ENCODE peak calls at places on chromosomes 5 and 9, in four cellular contexts. One of them, this sample, is unnamed.

GRCh38 chr5:62689599-62690368 is 111.2 kb downstream of the LRRC70 start:
- DNase-seq in A172: peak; percentile 7
- DNase-seq in hepatocyte: no peak
- DNase-seq in posterior cingulate gyrus: no peak
- DNase-seq in this sample: peak; percentile 19

GRCh38 chr5:142358648-142359047 is 33.8 kb upstream of the SPRY4 start:
- DNase-seq in A172: no peak
- DNase-seq in hepatocyte: no peak
- DNase-seq in posterior cingulate gyrus: no peak
- DNase-seq in this sample: no peak

GRCh38 chr5:132049559-132049958 is 10.9 kb upstream of the IL3 start:
- DNase-seq in A172: no peak
- DNase-seq in hepatocyte: no peak
- DNase-seq in posterior cingulate gyrus: no peak
- DNase-seq in this sample: peak; percentile 13

GRCh38 chr9:125894566-125894965 is 147.4 kb downstream of the PBX3 start:
- DNase-seq in A172: no peak
- DNase-seq in hepatocyte: no peak
- DNase-seq in posterior cingulate gyrus: no peak
- DNase-seq in this sample: no peak

GRCh38 chr9:34176089-34176488 is 2.8 kb upstream of the UBAP1 start:
- DNase-seq in A172: no peak
- DNase-seq in hepatocyte: no peak
- DNase-seq in posterior cingulate gyrus: no peak
- DNase-seq in this sample: no peak

GRCh38 chr9:84323777-84324317 is 16.7 kb downstream of the SLC28A3 start:
- DNase-seq in A172: no peak
- DNase-seq in hepatocyte: no peak
- DNase-seq in posterior cingulate gyrus: no peak
- DNase-seq in this sample: no peak

GRCh38 chr5:94855543-94855942 is 237.1 kb downstream of the SLF1 start:
- DNase-seq in A172: no peak
- DNase-seq in hepatocyte: no peak
- DNase-seq in posterior cingulate gyrus: no peak
- DNase-seq in this sample: no peak

GRCh38 chr5:37494756-37495155 is 115.6 kb downstream of the WDR70 start:
- DNase-seq in A172: no peak
- DNase-seq in hepatocyte: no peak
- DNase-seq in posterior cingulate gyrus: no peak
- DNase-seq in this sample: no peak

GRCh38 chr5:181173420-181174342 is 26.3 kb downstream of the OR2V2 start:
- DNase-seq in A172: no peak
- DNase-seq in hepatocyte: peak; percentile 52
- DNase-seq in posterior cingulate gyrus: no peak
- DNase-seq in this sample: no peak

GRCh38 chr9:112224401-112225289 is 49.5 kb upstream of the SUSD1 start:
- DNase-seq in A172: peak; percentile 3
- DNase-seq in hepatocyte: no peak
- DNase-seq in posterior cingulate gyrus: no peak
- DNase-seq in this sample: no peak

GRCh38 chr5:127961006-127961763 is 122.4 kb upstream of the SLC12A2 start:
- DNase-seq in A172: no peak
- DNase-seq in hepatocyte: no peak
- DNase-seq in posterior cingulate gyrus: no peak
- DNase-seq in this sample: no peak

GRCh38 chr5:121691478-121691877 is 160.2 kb upstream of the FTMT start:
- DNase-seq in A172: no peak
- DNase-seq in hepatocyte: peak; percentile 75
- DNase-seq in posterior cingulate gyrus: no peak
- DNase-seq in this sample: no peak

GRCh38 chr5:145981612-145982571 is 45.5 kb downstream of the SH3RF2 start:
- DNase-seq in A172: no peak
- DNase-seq in hepatocyte: no peak
- DNase-seq in posterior cingulate gyrus: no peak
- DNase-seq in this sample: no peak

GRCh38 chr9:77212801-77213200 is 35.5 kb downstream of the VPS13A start:
- DNase-seq in A172: no peak
- DNase-seq in hepatocyte: no peak
- DNase-seq in posterior cingulate gyrus: no peak
- DNase-seq in this sample: no peak

GRCh38 chr9:137685035-137685885 is 66.5 kb downstream of the EHMT1 start:
- DNase-seq in A172: no peak
- DNase-seq in hepatocyte: no peak
- DNase-seq in posterior cingulate gyrus: no peak
- DNase-seq in this sample: no peak

GRCh38 chr9:112546149-112547012 is 59.8 kb downstream of the KIAA1958 start:
- DNase-seq in A172: no peak
- DNase-seq in hepatocyte: no peak
- DNase-seq in posterior cingulate gyrus: no peak
- DNase-seq in this sample: no peak

GRCh38 chr5:75340714-75341478 is 3.9 kb downstream of the HMGCR start:
- DNase-seq in A172: no peak
- DNase-seq in hepatocyte: no peak
- DNase-seq in posterior cingulate gyrus: no peak
- DNase-seq in this sample: no peak

GRCh38 chr5:140041099-140041491 is 2.0 kb downstream of the NRG2 start:
- DNase-seq in A172: no peak
- DNase-seq in hepatocyte: no peak
- DNase-seq in posterior cingulate gyrus: no peak
- DNase-seq in this sample: no peak

GRCh38 chr9:124277420-124277819 is 19.7 kb downstream of the NEK6 start:
- DNase-seq in A172: no peak
- DNase-seq in hepatocyte: no peak
- DNase-seq in posterior cingulate gyrus: no peak
- DNase-seq in this sample: no peak

GRCh38 chr9:12629091-12629490 is 64.1 kb upstream of the TYRP1 start:
- DNase-seq in A172: no peak
- DNase-seq in hepatocyte: no peak
- DNase-seq in posterior cingulate gyrus: no peak
- DNase-seq in this sample: no peak

GRCh38 chr5:150485770-150486401 is 22.0 kb upstream of the NDST1 start:
- DNase-seq in A172: no peak
- DNase-seq in hepatocyte: peak; percentile 83
- DNase-seq in posterior cingulate gyrus: peak; percentile 93
- DNase-seq in this sample: peak; percentile 73

GRCh38 chr9:91777437-91777836 is 172.6 kb downstream of the ROR2 start:
- DNase-seq in A172: peak; percentile 20
- DNase-seq in hepatocyte: no peak
- DNase-seq in posterior cingulate gyrus: no peak
- DNase-seq in this sample: no peak

GRCh38 chr5:1013238-1013947 is 4.8 kb downstream of the NKD2 start:
- DNase-seq in A172: no peak
- DNase-seq in hepatocyte: no peak
- DNase-seq in posterior cingulate gyrus: peak; percentile 70
- DNase-seq in this sample: no peak

GRCh38 chr5:64096771-64097170 is 68.9 kb upstream of the RNF180 start:
- DNase-seq in A172: no peak
- DNase-seq in hepatocyte: no peak
- DNase-seq in posterior cingulate gyrus: no peak
- DNase-seq in this sample: no peak

GRCh38 chr9:25691786-25692185 is 13.5 kb upstream of the TUSC1 start:
- DNase-seq in A172: no peak
- DNase-seq in hepatocyte: no peak
- DNase-seq in posterior cingulate gyrus: no peak
- DNase-seq in this sample: no peak

GRCh38 chr5:32754251-32754650 is 43.1 kb downstream of the NPR3 start:
- DNase-seq in A172: no peak
- DNase-seq in hepatocyte: no peak
- DNase-seq in posterior cingulate gyrus: no peak
- DNase-seq in this sample: no peak

GRCh38 chr9:94031380-94031779 is 52.9 kb upstream of the PTPDC1 start:
- DNase-seq in A172: no peak
- DNase-seq in hepatocyte: no peak
- DNase-seq in posterior cingulate gyrus: no peak
- DNase-seq in this sample: no peak

GRCh38 chr5:74516217-74516636 is 124.3 kb downstream of the ENC1 start:
- DNase-seq in A172: peak; percentile 96
- DNase-seq in hepatocyte: peak; percentile 11
- DNase-seq in posterior cingulate gyrus: no peak
- DNase-seq in this sample: no peak

GRCh38 chr9:37761511-37761910 is 7.9 kb downstream of the TRMT10B start:
- DNase-seq in A172: no peak
- DNase-seq in hepatocyte: no peak
- DNase-seq in posterior cingulate gyrus: no peak
- DNase-seq in this sample: no peak

GRCh38 chr9:113143432-113144227 is 7.2 kb upstream of the SLC31A2 start:
- DNase-seq in A172: no peak
- DNase-seq in hepatocyte: no peak
- DNase-seq in posterior cingulate gyrus: no peak
- DNase-seq in this sample: no peak

GRCh38 chr5:10310073-10310779 is 2.5 kb upstream of the CMBL start:
- DNase-seq in A172: peak; percentile 78
- DNase-seq in hepatocyte: peak; percentile 71
- DNase-seq in posterior cingulate gyrus: no peak
- DNase-seq in this sample: no peak

GRCh38 chr5:112689510-112689909 is 48.2 kb upstream of the APC start:
- DNase-seq in A172: peak; percentile 55
- DNase-seq in hepatocyte: no peak
- DNase-seq in posterior cingulate gyrus: no peak
- DNase-seq in this sample: no peak

GRCh38 chr5:137778772-137779564 is 24.8 kb upstream of the HNRNPA0 start:
- DNase-seq in A172: peak; percentile 35
- DNase-seq in hepatocyte: peak; percentile 55
- DNase-seq in posterior cingulate gyrus: no peak
- DNase-seq in this sample: no peak

GRCh38 chr5:124881333-124881732 is 134.9 kb upstream of the ZNF608 start:
- DNase-seq in A172: no peak
- DNase-seq in hepatocyte: no peak
- DNase-seq in posterior cingulate gyrus: no peak
- DNase-seq in this sample: no peak

GRCh38 chr9:13395086-13395485 is 115.6 kb upstream of the MPDZ start:
- DNase-seq in A172: no peak
- DNase-seq in hepatocyte: no peak
- DNase-seq in posterior cingulate gyrus: no peak
- DNase-seq in this sample: no peak

This sample was measured in heart left ventricle.